ENCODE peak calls at places on chromosomes 6 and 20, in nine cellular contexts. One of them, this sample, is unnamed.

GRCh38 chr6:116971959-116972358 is 94.9 kb downstream of the RFX6 start:
- DNase-seq in sigmoid colon: no peak
- DNase-seq in SK-N-SH: peak; percentile 15
- DNase-seq in suprapubic skin: no peak
- DNase-seq in stomach: no peak
- DNase-seq in transverse colon: peak; percentile 17
- DNase-seq in esophagus muscularis mucosa: no peak
- DNase-seq in breast epithelium: no peak
- DNase-seq in HepG2: peak; percentile 68
- DNase-seq in this sample: no peak

GRCh38 chr6:124795879-124796838 is 166.1 kb upstream of the RNF217 start:
- DNase-seq in transverse colon: no peak
- DNase-seq in sigmoid colon: no peak
- DNase-seq in stomach: no peak
- DNase-seq in suprapubic skin: no peak
- DNase-seq in esophagus muscularis mucosa: no peak
- DNase-seq in SK-N-SH: no peak
- DNase-seq in breast epithelium: no peak
- DNase-seq in HepG2: no peak
- DNase-seq in this sample: no peak

GRCh38 chr6:151179321-151179720 is 60.4 kb upstream of the AKAP12 start:
- DNase-seq in sigmoid colon: no peak
- DNase-seq in breast epithelium: no peak
- DNase-seq in suprapubic skin: no peak
- DNase-seq in HepG2: no peak
- DNase-seq in stomach: no peak
- DNase-seq in transverse colon: no peak
- DNase-seq in esophagus muscularis mucosa: no peak
- DNase-seq in SK-N-SH: no peak
- DNase-seq in this sample: no peak

GRCh38 chr20:46350986-46351267 is 42.6 kb upstream of the CDH22 start:
- DNase-seq in SK-N-SH: no peak
- DNase-seq in transverse colon: no peak
- DNase-seq in stomach: no peak
- DNase-seq in sigmoid colon: no peak
- DNase-seq in esophagus muscularis mucosa: no peak
- DNase-seq in HepG2: no peak
- DNase-seq in suprapubic skin: no peak
- DNase-seq in breast epithelium: no peak
- DNase-seq in this sample: no peak

GRCh38 chr6:35209622-35210289 is 4.0 kb upstream of the SCUBE3 start:
- DNase-seq in SK-N-SH: no peak
- DNase-seq in esophagus muscularis mucosa: no peak
- DNase-seq in breast epithelium: no peak
- DNase-seq in sigmoid colon: no peak
- DNase-seq in suprapubic skin: no peak
- DNase-seq in transverse colon: no peak
- DNase-seq in stomach: no peak
- DNase-seq in HepG2: peak; percentile 29
- DNase-seq in this sample: no peak

GRCh38 chr6:56900784-56901183 is 54.1 kb upstream of the BEND6 start:
- DNase-seq in sigmoid colon: no peak
- DNase-seq in HepG2: no peak
- DNase-seq in esophagus muscularis mucosa: no peak
- DNase-seq in suprapubic skin: no peak
- DNase-seq in SK-N-SH: no peak
- DNase-seq in breast epithelium: no peak
- DNase-seq in stomach: no peak
- DNase-seq in transverse colon: no peak
- DNase-seq in this sample: no peak

GRCh38 chr20:3239867-3240775 is 1.1 kb upstream of the SLC4A11 start:
- DNase-seq in stomach: no peak
- DNase-seq in SK-N-SH: no peak
- DNase-seq in transverse colon: no peak
- DNase-seq in esophagus muscularis mucosa: no peak
- DNase-seq in HepG2: no peak
- DNase-seq in breast epithelium: no peak
- DNase-seq in sigmoid colon: no peak
- DNase-seq in suprapubic skin: no peak
- DNase-seq in this sample: no peak

GRCh38 chr6:1770435-1770843 is 160.7 kb downstream of the FOXC1 start:
- DNase-seq in transverse colon: no peak
- DNase-seq in stomach: no peak
- DNase-seq in HepG2: no peak
- DNase-seq in esophagus muscularis mucosa: no peak
- DNase-seq in breast epithelium: no peak
- DNase-seq in SK-N-SH: no peak
- DNase-seq in suprapubic skin: no peak
- DNase-seq in sigmoid colon: no peak
- DNase-seq in this sample: no peak

GRCh38 chr6:39029156-39030011 is 19.2 kb upstream of the GLP1R start:
- DNase-seq in suprapubic skin: no peak
- DNase-seq in SK-N-SH: peak; percentile 69
- DNase-seq in sigmoid colon: no peak
- DNase-seq in HepG2: peak; percentile 22
- DNase-seq in esophagus muscularis mucosa: no peak
- DNase-seq in breast epithelium: no peak
- DNase-seq in transverse colon: peak; percentile 31
- DNase-seq in stomach: no peak
- DNase-seq in this sample: no peak

GRCh38 chr6:31058128-31058894 is 48.0 kb downstream of the MUC22 start:
- DNase-seq in esophagus muscularis mucosa: no peak
- DNase-seq in breast epithelium: no peak
- DNase-seq in suprapubic skin: no peak
- DNase-seq in sigmoid colon: no peak
- DNase-seq in transverse colon: no peak
- DNase-seq in stomach: no peak
- DNase-seq in HepG2: peak; percentile 61
- DNase-seq in SK-N-SH: peak; percentile 42
- DNase-seq in this sample: no peak

GRCh38 chr6:28589234-28589951 is 63.7 kb downstream of the GPX5 start:
- DNase-seq in suprapubic skin: no peak
- DNase-seq in breast epithelium: no peak
- DNase-seq in HepG2: peak; percentile 95
- DNase-seq in sigmoid colon: no peak
- DNase-seq in stomach: no peak
- DNase-seq in esophagus muscularis mucosa: no peak
- DNase-seq in transverse colon: peak; percentile 32
- DNase-seq in SK-N-SH: peak; percentile 28
- DNase-seq in this sample: no peak

GRCh38 chr6:16130437-16130891 is 1.6 kb downstream of the MYLIP start:
- DNase-seq in suprapubic skin: no peak
- DNase-seq in breast epithelium: no peak
- DNase-seq in transverse colon: peak; percentile 45
- DNase-seq in sigmoid colon: no peak
- DNase-seq in HepG2: no peak
- DNase-seq in SK-N-SH: no peak
- DNase-seq in esophagus muscularis mucosa: no peak
- DNase-seq in stomach: no peak
- DNase-seq in this sample: no peak

GRCh38 chr6:141484726-141485125 is 648.0 kb upstream of the GJE1 start:
- DNase-seq in stomach: no peak
- DNase-seq in esophagus muscularis mucosa: no peak
- DNase-seq in SK-N-SH: no peak
- DNase-seq in HepG2: peak; percentile 12
- DNase-seq in breast epithelium: no peak
- DNase-seq in transverse colon: peak; percentile 17
- DNase-seq in sigmoid colon: no peak
- DNase-seq in suprapubic skin: no peak
- DNase-seq in this sample: no peak

GRCh38 chr20:47727909-47728361 is 57.3 kb downstream of the SULF2 start:
- DNase-seq in sigmoid colon: no peak
- DNase-seq in SK-N-SH: no peak
- DNase-seq in esophagus muscularis mucosa: no peak
- DNase-seq in HepG2: no peak
- DNase-seq in breast epithelium: no peak
- DNase-seq in stomach: no peak
- DNase-seq in suprapubic skin: no peak
- DNase-seq in transverse colon: no peak
- DNase-seq in this sample: no peak

GRCh38 chr6:21871831-21872230 is 278.3 kb downstream of the SOX4 start:
- DNase-seq in breast epithelium: no peak
- DNase-seq in sigmoid colon: no peak
- DNase-seq in esophagus muscularis mucosa: no peak
- DNase-seq in SK-N-SH: no peak
- DNase-seq in HepG2: no peak
- DNase-seq in transverse colon: no peak
- DNase-seq in suprapubic skin: no peak
- DNase-seq in stomach: no peak
- DNase-seq in this sample: no peak

GRCh38 chr6:117167520-117168271 is 97.7 kb upstream of the VGLL2 start:
- DNase-seq in breast epithelium: no peak
- DNase-seq in sigmoid colon: no peak
- DNase-seq in transverse colon: no peak
- DNase-seq in stomach: no peak
- DNase-seq in suprapubic skin: no peak
- DNase-seq in SK-N-SH: no peak
- DNase-seq in HepG2: no peak
- DNase-seq in esophagus muscularis mucosa: no peak
- DNase-seq in this sample: no peak

GRCh38 chr6:93468291-93468690 is 48.9 kb upstream of the EPHA7 start:
- DNase-seq in SK-N-SH: no peak
- DNase-seq in sigmoid colon: no peak
- DNase-seq in stomach: no peak
- DNase-seq in HepG2: no peak
- DNase-seq in suprapubic skin: no peak
- DNase-seq in breast epithelium: no peak
- DNase-seq in esophagus muscularis mucosa: no peak
- DNase-seq in transverse colon: no peak
- DNase-seq in this sample: no peak

GRCh38 chr6:33907227-33907626 is 103.4 kb upstream of the MLN start:
- DNase-seq in esophagus muscularis mucosa: no peak
- DNase-seq in breast epithelium: no peak
- DNase-seq in transverse colon: no peak
- DNase-seq in SK-N-SH: no peak
- DNase-seq in HepG2: no peak
- DNase-seq in sigmoid colon: no peak
- DNase-seq in stomach: no peak
- DNase-seq in suprapubic skin: no peak
- DNase-seq in this sample: no peak

GRCh38 chr6:33906413-33906812 is 102.6 kb upstream of the MLN start:
- DNase-seq in breast epithelium: no peak
- DNase-seq in HepG2: no peak
- DNase-seq in SK-N-SH: no peak
- DNase-seq in transverse colon: no peak
- DNase-seq in stomach: no peak
- DNase-seq in sigmoid colon: no peak
- DNase-seq in esophagus muscularis mucosa: no peak
- DNase-seq in suprapubic skin: no peak
- DNase-seq in this sample: no peak

GRCh38 chr6:33904050-33904827 is 100.4 kb upstream of the MLN start:
- DNase-seq in breast epithelium: no peak
- DNase-seq in SK-N-SH: no peak
- DNase-seq in sigmoid colon: no peak
- DNase-seq in stomach: no peak
- DNase-seq in esophagus muscularis mucosa: no peak
- DNase-seq in transverse colon: peak; percentile 48
- DNase-seq in suprapubic skin: no peak
- DNase-seq in HepG2: no peak
- DNase-seq in this sample: no peak

GRCh38 chr6:33903579-33903978 is 99.8 kb upstream of the MLN start:
- DNase-seq in breast epithelium: no peak
- DNase-seq in SK-N-SH: no peak
- DNase-seq in suprapubic skin: no peak
- DNase-seq in transverse colon: no peak
- DNase-seq in sigmoid colon: no peak
- DNase-seq in HepG2: no peak
- DNase-seq in stomach: no peak
- DNase-seq in esophagus muscularis mucosa: no peak
- DNase-seq in this sample: no peak

DNA sequence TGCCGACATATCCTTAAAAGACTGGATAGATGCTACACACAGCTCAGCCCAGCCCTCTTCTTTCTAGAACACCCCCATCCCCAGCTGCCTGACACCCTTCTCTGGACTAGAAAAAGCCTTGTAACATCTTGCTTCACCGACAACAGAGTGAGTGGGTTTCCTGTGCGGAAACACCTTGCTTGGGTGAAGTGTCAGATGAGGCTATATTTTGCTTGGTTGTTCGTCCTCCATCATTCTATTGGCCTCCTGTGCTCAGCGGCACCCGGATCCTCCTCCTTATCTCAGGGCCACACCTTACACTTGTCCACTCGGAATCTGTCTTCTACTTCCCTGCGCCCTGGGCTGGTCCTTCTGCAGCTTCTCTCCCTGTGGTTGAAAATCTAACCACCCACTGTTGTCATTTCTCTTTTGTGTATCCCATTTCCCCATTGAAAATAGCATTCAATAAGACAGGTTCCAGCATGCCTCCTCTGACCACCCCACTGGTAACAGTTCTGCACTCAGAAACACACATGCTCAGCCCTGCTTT is 101.3 kb upstream of the MLN start:
- DNase-seq in esophagus muscularis mucosa: no peak
- DNase-seq in breast epithelium: no peak
- DNase-seq in suprapubic skin: no peak
- DNase-seq in SK-N-SH: no peak
- DNase-seq in sigmoid colon: no peak
- DNase-seq in transverse colon: no peak
- DNase-seq in HepG2: no peak
- DNase-seq in stomach: no peak
- DNase-seq in this sample: no peak
- H3K27ac ChIP-seq in esophagus muscularis mucosa: no peak overlapping the region
- H3K27ac ChIP-seq in breast epithelium: no peak overlapping the region
- H3K27ac ChIP-seq in suprapubic skin: no peak overlapping the region
- H3K27ac ChIP-seq in SK-N-SH: no peak overlapping the region
- H3K27ac ChIP-seq in sigmoid colon: no peak overlapping the region
- H3K27ac ChIP-seq in transverse colon: no peak overlapping the region
- H3K27ac ChIP-seq in HepG2: no peak overlapping the region
- H3K27ac ChIP-seq in stomach: no peak overlapping the region
- H3K27ac ChIP-seq in this sample: no peak overlapping the region

GRCh38 chr20:50735813-50736212 is 4.4 kb downstream of the PARD6B start:
- DNase-seq in transverse colon: no peak
- DNase-seq in breast epithelium: no peak
- DNase-seq in HepG2: no peak
- DNase-seq in sigmoid colon: no peak
- DNase-seq in esophagus muscularis mucosa: no peak
- DNase-seq in stomach: no peak
- DNase-seq in suprapubic skin: no peak
- DNase-seq in SK-N-SH: no peak
- DNase-seq in this sample: no peak
- TF ChIP-seq POLR2AphosphoS5 in transverse colon: peak; percentile 44
- TF ChIP-seq POLR2AphosphoS5 in breast epithelium: no peak
- TF ChIP-seq POLR2AphosphoS5 in HepG2: no peak
- TF ChIP-seq POLR2AphosphoS5 in sigmoid colon: no peak
- TF ChIP-seq POLR2AphosphoS5 in esophagus muscularis mucosa: no peak
- TF ChIP-seq POLR2AphosphoS5 in stomach: no peak
- TF ChIP-seq POLR2AphosphoS5 in suprapubic skin: no peak
- TF ChIP-seq POLR2AphosphoS5 in SK-N-SH: no peak
- TF ChIP-seq POLR2AphosphoS5 in this sample: no peak

GRCh38 chr6:132084811-132085509 is 133.8 kb upstream of the CCN2 start:
- DNase-seq in esophagus muscularis mucosa: no peak
- DNase-seq in suprapubic skin: no peak
- DNase-seq in SK-N-SH: no peak
- DNase-seq in breast epithelium: no peak
- DNase-seq in transverse colon: no peak
- DNase-seq in HepG2: no peak
- DNase-seq in stomach: no peak
- DNase-seq in sigmoid colon: no peak
- DNase-seq in this sample: no peak
- H3K27ac ChIP-seq in esophagus muscularis mucosa: peak overlapping the region; percentile 88
- H3K27ac ChIP-seq in suprapubic skin: no peak overlapping the region
- H3K27ac ChIP-seq in SK-N-SH: peak overlapping the region; percentile 88
- H3K27ac ChIP-seq in breast epithelium: peak overlapping the region; percentile 0
- H3K27ac ChIP-seq in transverse colon: peak overlapping the region; percentile 76
- H3K27ac ChIP-seq in HepG2: no peak overlapping the region
- H3K27ac ChIP-seq in stomach: peak overlapping the region; percentile 67
- H3K27ac ChIP-seq in sigmoid colon: peak overlapping the region; percentile 81
- H3K27ac ChIP-seq in this sample: peak overlapping the region; percentile 20

GRCh38 chr20:31707994-31708744 is 14.5 kb downstream of the BCL2L1 start:
- DNase-seq in SK-N-SH: no peak
- DNase-seq in HepG2: no peak
- DNase-seq in esophagus muscularis mucosa: no peak
- DNase-seq in suprapubic skin: no peak
- DNase-seq in stomach: peak; percentile 80
- DNase-seq in transverse colon: peak; percentile 83
- DNase-seq in breast epithelium: no peak
- DNase-seq in sigmoid colon: peak; percentile 81
- DNase-seq in this sample: no peak
- TF ChIP-seq POLR2AphosphoS5 in SK-N-SH: no peak
- TF ChIP-seq POLR2AphosphoS5 in HepG2: no peak
- TF ChIP-seq POLR2AphosphoS5 in esophagus muscularis mucosa: peak; percentile 15
- TF ChIP-seq POLR2AphosphoS5 in suprapubic skin: no peak
- TF ChIP-seq POLR2AphosphoS5 in stomach: no peak
- TF ChIP-seq POLR2AphosphoS5 in transverse colon: peak; percentile 51
- TF ChIP-seq POLR2AphosphoS5 in breast epithelium: no peak
- TF ChIP-seq POLR2AphosphoS5 in sigmoid colon: no peak
- TF ChIP-seq POLR2AphosphoS5 in this sample: no peak

This sample was measured in vagina.